ENCODE peak calls at places on chromosome 22, in five cellular contexts. Y is kidney, A is B cell, X is thoracic aorta, C is AG04450. Z is an unnamed sample.
A peak's percentile ranks its signal among the peaks of the same experiment; 100 is the strongest.

GRCh38 chr22:44147821-44148574 is 32.7 kb upstream of the PARVG start:
- DNase-seq in Y (no peak), A (no peak), X (no peak), C (no peak), Z (no peak)

GRCh38 chr22:44862981-44863860 is 110.8 kb downstream of the ARHGAP8 start:
- DNase-seq in Y (peak; percentile 66), A (no peak), X (no peak), C (no peak), Z (no peak)

GRCh38 chr22:40703174-40703573 is 23.9 kb downstream of the MCHR1 start:
- DNase-seq in Y (no peak), A (no peak), X (no peak), C (no peak), Z (no peak)

GRCh38 chr22:43094085-43094484 is 4.9 kb upstream of the TTLL1 start:
- DNase-seq in Y (no peak), A (peak; percentile 27), X (no peak), C (no peak), Z (peak; percentile 56)

GRCh38 chr22:41779889-41780505 is 20.5 kb upstream of the CCDC134 start:
- DNase-seq in Y (no peak), A (no peak), X (no peak), C (no peak), Z (no peak)

GRCh38 chr22:49569286-49570031 is 258.2 kb downstream of the BRD1 start:
- DNase-seq in Y (peak; percentile 72), A (no peak), X (no peak), C (no peak), Z (no peak)

GRCh38 chr22:38614331-38615122 is 41.7 kb downstream of the FAM227A start:
- DNase-seq in Y (no peak), A (no peak), X (no peak), C (no peak), Z (peak; percentile 12)

GRCh38 chr22:41501209-41501608 is 32.3 kb downstream of the ACO2 start:
- DNase-seq in Y (no peak), A (peak; percentile 64), X (no peak), C (no peak), Z (no peak)

GRCh38 chr22:24440718-24441405 is 13.5 kb downstream of the ADORA2A start:
- DNase-seq in Y (peak; percentile 60), A (no peak), X (no peak), C (no peak), Z (no peak)

GRCh38 chr22:46067159-46068111 is 82.9 kb upstream of the PPARA start:
- DNase-seq in Y (peak; percentile 32), A (no peak), X (no peak), C (no peak), Z (no peak)

GRCh38 chr22:42797021-42797420 is 60.1 kb downstream of the ARFGAP3 start:
- DNase-seq in Y (no peak), A (no peak), X (no peak), C (no peak), Z (no peak)

GRCh38 chr22:45424241-45424731 is 10.8 kb downstream of the RIBC2 start:
- DNase-seq in Y (peak; percentile 67), A (no peak), X (no peak), C (no peak), Z (no peak)

GRCh38 chr22:28955817-28956216 is 72.4 kb downstream of the ZNRF3 start:
- DNase-seq in Y (no peak), A (peak; percentile 10), X (no peak), C (no peak), Z (no peak)

GRCh38 chr22:25488244-25489020 is 76.0 kb upstream of the GRK3 start:
- DNase-seq in Y (peak; percentile 85), A (no peak), X (peak; percentile 9), C (no peak), Z (peak; percentile 27)

GRCh38 chr22:35140879-35141745 is 75.2 kb downstream of the ISX start:
- DNase-seq in Y (no peak), A (no peak), X (no peak), C (no peak), Z (no peak)

GRCh38 chr22:21623402-21623970 is 6.3 kb downstream of the YDJC start:
- DNase-seq in Y (no peak), A (no peak), X (no peak), C (no peak), Z (no peak)

GRCh38 chr22:21451545-21452520 is 15.4 kb upstream of the TMEM191C start:
- DNase-seq in Y (no peak), A (no peak), X (no peak), C (no peak), Z (no peak)

GRCh38 chr22:49779853-49780271 is 47.8 kb downstream of the BRD1 start:
- DNase-seq in Y (peak; percentile 75), A (no peak), X (no peak), C (no peak), Z (no peak)

GRCh38 chr22:22910272-22911240 is 22.9 kb downstream of the IGLL5 start:
- DNase-seq in Y (peak; percentile 29), A (no peak), X (no peak), C (no peak), Z (no peak)

DNA sequence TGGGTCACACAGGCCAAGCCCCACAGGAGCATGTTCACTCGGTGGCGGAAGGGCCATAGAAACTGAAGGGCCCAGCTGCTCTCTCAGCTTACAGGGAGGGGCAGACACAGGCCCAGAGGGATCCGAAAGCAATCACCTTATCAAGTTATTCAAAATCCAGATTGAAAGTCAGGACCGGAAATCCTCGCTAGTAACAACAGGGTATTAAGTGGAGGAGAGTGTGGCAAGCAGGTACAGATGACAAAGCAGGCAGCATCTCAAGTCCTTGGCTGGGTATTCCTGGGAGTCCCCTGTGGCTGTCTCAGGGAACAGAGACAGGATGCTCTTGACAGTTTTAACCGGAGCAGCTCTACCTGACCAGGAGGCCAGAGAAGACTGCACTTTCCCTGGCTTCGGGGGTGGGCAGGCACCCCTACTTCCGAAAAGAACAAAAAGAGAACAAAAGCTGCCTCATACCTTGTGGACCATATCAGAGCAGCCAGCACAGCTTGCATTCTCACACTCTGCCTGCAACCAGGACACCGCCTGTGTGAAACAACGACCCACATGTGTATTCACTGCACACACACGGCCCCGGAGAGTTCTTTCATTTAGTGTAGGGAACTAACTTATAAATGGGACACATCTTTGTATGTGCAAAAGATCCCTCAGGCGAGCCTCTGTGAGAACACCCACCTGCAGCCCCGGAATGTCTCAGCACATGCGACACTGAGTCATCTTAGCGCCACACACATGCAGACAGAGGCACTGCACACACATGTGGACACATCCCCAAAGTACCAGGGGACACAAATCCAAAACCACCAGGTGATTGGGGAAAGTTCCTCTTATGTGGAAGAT is 78.3 kb downstream of the MICAL3 start:
- DNase-seq in Y (no peak), A (no peak), X (no peak), C (no peak), Z (no peak)
- TF ChIP-seq CTCF in Y (no peak), A (no peak), X (no peak), C (no peak), Z (no peak)

GRCh38 chr22:19488884-19489843 is 9.4 kb downstream of the CDC45 start:
- DNase-seq in Y (no peak), A (no peak), X (no peak), C (no peak), Z (no peak)
- TF ChIP-seq CTCF in Y (no peak), A (no peak), X (no peak), C (peak; percentile 23), Z (no peak)

DNA sequence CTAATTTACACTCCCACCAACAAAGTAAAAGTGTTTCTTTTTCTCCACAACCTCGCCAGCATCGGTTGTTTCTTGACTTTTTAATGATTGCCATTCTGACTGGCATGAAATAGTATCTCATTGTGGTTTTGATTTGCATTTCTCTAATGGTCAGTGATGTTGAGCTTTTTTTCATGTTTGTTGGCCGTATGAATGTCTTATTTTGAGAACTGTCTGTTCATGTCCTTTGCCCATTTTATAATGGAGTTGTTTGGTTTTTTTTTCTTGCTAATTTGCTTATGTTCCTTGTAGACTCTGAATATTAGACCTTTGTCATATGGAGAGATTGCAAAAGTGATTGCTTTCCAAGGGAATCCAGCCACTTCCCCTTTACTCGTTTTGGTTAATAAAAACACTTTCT is 17.0 kb upstream of the APOL4 start:
- DNase-seq in Y (no peak), A (no peak), X (no peak), C (no peak), Z (no peak)
- TF ChIP-seq CTCF in Y (no peak), A (no peak), X (no peak), C (no peak), Z (no peak)

GRCh38 chr22:27409299-27409698 is 392.3 kb downstream of the MN1 start:
- DNase-seq in Y (no peak), A (no peak), X (no peak), C (no peak), Z (no peak)
- TF ChIP-seq CTCF in Y (no peak), A (no peak), X (no peak), C (no peak), Z (peak; percentile 28)

DNA sequence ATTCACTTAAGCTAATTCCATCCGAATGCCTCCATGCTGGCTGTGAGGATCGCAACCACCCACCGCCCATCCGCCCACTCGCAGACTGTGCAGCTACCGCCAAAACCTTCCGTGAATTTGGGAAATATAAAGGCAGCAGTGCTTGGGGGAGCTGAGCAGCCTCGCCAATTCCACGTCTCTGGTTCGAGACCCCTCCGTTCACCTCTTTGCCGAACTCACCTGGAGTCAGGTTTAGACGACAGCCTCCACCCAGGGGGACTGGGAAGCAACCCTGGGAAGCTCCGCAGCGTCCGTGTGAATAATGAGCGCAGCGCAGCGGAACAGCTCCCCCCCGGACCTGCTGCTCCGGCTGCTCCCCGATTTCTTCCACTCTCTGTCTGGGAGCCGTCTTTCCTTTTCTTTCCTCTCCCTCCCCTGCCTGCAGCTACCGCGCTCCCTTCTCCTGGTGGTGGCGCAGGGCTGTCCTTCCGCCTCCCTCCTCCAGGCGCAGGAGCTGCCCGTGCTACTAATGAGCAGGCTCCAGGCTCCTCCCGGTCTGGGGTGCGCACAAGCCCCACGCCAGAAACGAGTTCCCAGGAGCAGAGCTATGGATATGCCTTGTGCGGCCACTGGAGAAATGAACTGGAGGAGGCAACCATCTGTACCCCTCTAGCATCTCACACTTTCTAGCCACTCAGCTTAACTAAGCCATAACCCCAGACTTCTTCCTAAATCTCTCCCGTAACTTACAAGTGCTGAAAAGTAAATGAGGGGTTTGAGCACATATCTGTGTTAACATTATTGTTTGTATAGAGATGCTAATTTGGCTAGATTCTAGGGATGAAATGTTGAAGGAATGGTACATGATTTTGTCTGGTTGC is 107.3 kb downstream of the XKR3 start:
- DNase-seq in Y (no peak), A (no peak), X (no peak), C (no peak), Z (no peak)
- TF ChIP-seq CTCF in Y (no peak), A (no peak), X (no peak), C (no peak), Z (no peak)